ENCODE peak calls at places on chromosomes 2 and 18, in ten cellular contexts. R is fibroblast of the aortic adventitia; A is head of caudate nucleus; H is NCI-H1105 treated with DMSO at 0.1 percent for 48 hours; E is GF-D8; V is endothelial cell of umbilical vein; B is tibial artery; X is stimulated activated CD4-positive, alpha-beta T cell treated with anti-CD3 and anti-CD28 coated beads, Interleukin-2, amount 100 ng/mL, for 48 hours; F is RPMI7951; M is RWPE1. D is an unnamed sample.

GRCh38 chr2:80086831-80087230 is 217.7 kb downstream of the LRRTM1 start:
- DNase-seq in E (no peak), R (peak; percentile 78), A (no peak), M (peak; percentile 18), B (no peak), H (no peak), V (no peak), F (no peak), X (no peak), D (no peak)

GRCh38 chr2:195779491-195779890 is 122.5 kb downstream of the SLC39A10 start:
- DNase-seq in B (no peak), E (no peak), V (no peak), F (peak; percentile 5), H (no peak), M (no peak), R (no peak), X (no peak), A (no peak), D (no peak)

GRCh38 chr2:34401186-34401585 is 802.1 kb upstream of the FAM98A start:
- DNase-seq in R (no peak), H (no peak), V (no peak), M (no peak), E (no peak), B (no peak), A (no peak), F (peak; percentile 67), X (no peak), D (no peak)

GRCh38 chr2:3435440-3435839 is 55.9 kb downstream of the TRAPPC12 start:
- DNase-seq in A (no peak), V (no peak), M (no peak), F (no peak), R (no peak), E (no peak), B (no peak), X (no peak), H (peak; percentile 21), D (no peak)

GRCh38 chr18:50696436-50696835 is 123.4 kb downstream of the MRO start:
- DNase-seq in E (no peak), A (no peak), H (no peak), B (no peak), X (no peak), R (no peak), F (no peak), V (no peak), M (no peak), D (no peak)

GRCh38 chr18:54684786-54685185 is 93.7 kb downstream of the DYNAP start:
- DNase-seq in B (no peak), E (no peak), F (peak; percentile 76), V (peak; percentile 2), R (peak; percentile 17), A (no peak), H (no peak), M (no peak), X (no peak), D (no peak)

GRCh38 chr2:178225011-178225817 is 30.9 kb downstream of the OSBPL6 start:
- DNase-seq in M (no peak), B (no peak), A (no peak), E (no peak), F (peak; percentile 76), R (peak; percentile 79), X (no peak), V (peak; percentile 15), H (no peak), D (no peak)

GRCh38 chr2:234839285-234839684 is 112.5 kb upstream of the SH3BP4 start:
- DNase-seq in X (no peak), H (no peak), A (no peak), E (no peak), F (peak; percentile 96), B (no peak), V (no peak), R (peak; percentile 49), M (no peak), D (no peak)

GRCh38 chr2:181953773-181954537 is 31.7 kb upstream of the PPP1R1C start:
- DNase-seq in F (peak; percentile 67), V (peak; percentile 81), H (no peak), R (peak; percentile 73), X (peak; percentile 56), E (no peak), A (peak; percentile 48), B (no peak), M (no peak), D (peak; percentile 77)

GRCh38 chr2:240959214-240959940 is 39.0 kb upstream of the SNED1 start:
- DNase-seq in X (no peak), B (no peak), F (no peak), V (no peak), A (no peak), E (no peak), H (no peak), M (no peak), R (no peak), D (no peak)

GRCh38 chr2:210663574-210663973 is 107.2 kb downstream of the CPS1 start:
- DNase-seq in X (no peak), R (peak; percentile 42), B (no peak), A (no peak), V (peak; percentile 3), H (peak; percentile 26), E (no peak), F (peak; percentile 4), M (peak; percentile 3), D (peak; percentile 89)

D was measured in pons.